ENCODE peak calls at places on chromosomes 6 and 20, in six cellular contexts. X is HCT116, Q is GM12878, M is breast epithelium, P is transverse colon, U is K562. G is an unnamed sample.

GRCh38 chr6:128339635-128340436 is 180.6 kb downstream of the PTPRK start:
- DNase-seq in X (no peak), M (no peak), P (no peak), U (no peak), Q (no peak), G (no peak)

GRCh38 chr6:21514288-21514687 is 79.3 kb upstream of the SOX4 start:
- DNase-seq in U (no peak), M (no peak), P (no peak), Q (no peak), X (no peak), G (no peak)

GRCh38 chr6:105282801-105283585 is 103.2 kb upstream of the POPDC3 start:
- DNase-seq in M (no peak), X (no peak), Q (no peak), U (no peak), P (no peak), G (no peak)

GRCh38 chr20:32585011-32585518 is at the start of gene NOL4L:
- DNase-seq in Q (no peak), P (no peak), M (no peak), X (no peak), U (peak; percentile 75), G (peak; percentile 85)

GRCh38 chr6:137341721-137342195 is 122.6 kb upstream of the IFNGR1 start:
- DNase-seq in X (no peak), U (no peak), Q (no peak), M (no peak), P (peak; percentile 17), G (no peak)

GRCh38 chr20:34998331-34998950 is 42.8 kb downstream of the MYH7B start:
- DNase-seq in M (no peak), U (no peak), P (no peak), Q (no peak), X (no peak), G (no peak)

GRCh38 chr6:42453649-42454427 is 2.1 kb upstream of the TRERF1 start:
- DNase-seq in U (peak; percentile 21), X (no peak), M (peak; percentile 61), Q (no peak), P (peak; percentile 66), G (no peak)

GRCh38 chr6:125792680-125793079 is 1.9 kb downstream of the NCOA7 start:
- DNase-seq in M (no peak), U (no peak), Q (no peak), X (no peak), P (no peak), G (no peak)

GRCh38 chr6:22141271-22141745 is 155.5 kb downstream of the PRL start:
- DNase-seq in P (no peak), M (no peak), X (no peak), Q (no peak), U (no peak), G (no peak)

GRCh38 chr20:47141350-47141921 is 215.1 kb downstream of the ZMYND8 start:
- DNase-seq in X (no peak), U (no peak), P (no peak), M (no peak), Q (no peak), G (no peak)

GRCh38 chr20:47143658-47144057 is 212.8 kb downstream of the ZMYND8 start:
- DNase-seq in Q (no peak), P (no peak), M (no peak), U (no peak), X (no peak), G (no peak)

GRCh38 chr20:47142782-47143170 is 213.7 kb downstream of the ZMYND8 start:
- DNase-seq in Q (no peak), P (no peak), M (no peak), X (no peak), U (no peak), G (no peak)

GRCh38 chr20:47139934-47140333 is 216.6 kb downstream of the ZMYND8 start:
- DNase-seq in M (no peak), Q (no peak), P (no peak), X (no peak), U (no peak), G (no peak)

DNA sequence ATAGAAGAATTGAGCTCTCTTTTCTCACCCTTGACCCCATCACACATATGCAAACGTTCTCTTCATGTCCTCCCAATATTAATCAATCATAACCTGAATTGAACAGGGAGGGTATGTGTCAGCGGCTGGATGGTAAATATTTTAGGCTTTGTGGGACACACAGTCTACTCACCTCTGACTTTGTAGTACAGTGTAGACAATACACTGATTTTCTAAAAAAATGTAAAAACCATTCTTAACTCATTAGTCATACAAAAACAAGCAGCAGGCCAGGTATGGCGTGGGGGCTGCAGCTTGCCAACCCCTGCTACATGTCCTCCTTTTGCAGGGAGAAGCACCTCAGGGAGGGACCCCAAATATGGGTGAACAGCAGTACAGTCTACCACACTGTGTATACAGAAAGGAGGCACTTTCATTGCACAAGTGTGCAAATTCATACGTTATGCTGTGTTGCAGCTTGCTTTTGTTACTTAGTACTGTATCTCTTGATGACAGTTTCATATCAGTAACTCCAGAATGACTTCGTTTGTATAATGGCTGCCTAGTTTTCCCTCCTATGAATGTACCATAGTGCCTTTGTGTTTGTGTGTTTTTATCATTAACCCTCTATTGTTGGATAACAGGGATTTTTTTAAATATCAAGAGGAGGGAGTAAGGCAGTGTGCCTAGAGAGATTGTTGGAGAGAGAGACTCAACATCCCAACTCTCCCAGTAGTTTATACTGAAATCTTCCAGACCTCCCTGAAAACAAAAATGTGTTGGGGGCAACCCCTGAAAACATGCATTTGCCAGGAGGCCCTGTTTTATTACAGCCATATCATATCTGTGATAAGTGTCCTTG is 214.3 kb downstream of the ZMYND8 start:
- DNase-seq in U (no peak), X (no peak), Q (no peak), P (no peak), M (no peak), G (no peak)
- TF ChIP-seq CTCF in U (no peak), X (no peak), Q (no peak), P (no peak), M (no peak), G (no peak)

GRCh38 chr6:35831257-35832007 is 26.3 kb downstream of the LHFPL5 start:
- DNase-seq in M (no peak), Q (no peak), X (no peak), U (no peak), P (no peak), G (no peak)
- TF ChIP-seq POLR2AphosphoS5 in M (no peak), Q (no peak), X (no peak), U (no peak), P (no peak), G (no peak)

GRCh38 chr20:64041040-64041780 is 5.2 kb downstream of the C20orf204 start:
- DNase-seq in X (no peak), P (no peak), U (no peak), Q (no peak), M (no peak), G (peak; percentile 74)
- TF ChIP-seq POLR2A in X (no peak), P (no peak), U (no peak), Q (peak; percentile 55), M (no peak), G (no peak)

DNA sequence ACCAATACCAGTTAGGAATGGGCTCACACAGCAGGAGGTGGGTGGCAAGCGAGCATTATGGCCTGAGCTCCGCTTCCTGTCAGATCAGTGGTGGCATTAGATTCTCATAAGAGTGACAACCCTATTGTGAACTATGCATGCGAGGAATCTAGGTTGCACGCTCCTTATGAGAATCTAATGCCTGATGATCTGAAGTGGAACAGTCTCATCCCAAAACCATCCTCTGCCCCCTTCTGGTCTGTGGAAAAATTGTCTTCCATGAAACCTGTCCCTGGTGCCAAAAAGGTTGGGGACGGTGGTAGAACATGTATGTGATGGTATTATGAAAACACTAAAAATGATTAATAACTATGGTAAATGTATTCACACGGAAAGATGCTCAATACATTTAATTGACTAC is 99.7 kb upstream of the HIVEP1 start:
- DNase-seq in U (peak; percentile 58), M (no peak), Q (no peak), X (no peak), P (no peak), G (no peak)
- TF ChIP-seq CTCF in U (peak; percentile 30), M (no peak), Q (no peak), X (peak; percentile 13), P (no peak), G (no peak)

DNA sequence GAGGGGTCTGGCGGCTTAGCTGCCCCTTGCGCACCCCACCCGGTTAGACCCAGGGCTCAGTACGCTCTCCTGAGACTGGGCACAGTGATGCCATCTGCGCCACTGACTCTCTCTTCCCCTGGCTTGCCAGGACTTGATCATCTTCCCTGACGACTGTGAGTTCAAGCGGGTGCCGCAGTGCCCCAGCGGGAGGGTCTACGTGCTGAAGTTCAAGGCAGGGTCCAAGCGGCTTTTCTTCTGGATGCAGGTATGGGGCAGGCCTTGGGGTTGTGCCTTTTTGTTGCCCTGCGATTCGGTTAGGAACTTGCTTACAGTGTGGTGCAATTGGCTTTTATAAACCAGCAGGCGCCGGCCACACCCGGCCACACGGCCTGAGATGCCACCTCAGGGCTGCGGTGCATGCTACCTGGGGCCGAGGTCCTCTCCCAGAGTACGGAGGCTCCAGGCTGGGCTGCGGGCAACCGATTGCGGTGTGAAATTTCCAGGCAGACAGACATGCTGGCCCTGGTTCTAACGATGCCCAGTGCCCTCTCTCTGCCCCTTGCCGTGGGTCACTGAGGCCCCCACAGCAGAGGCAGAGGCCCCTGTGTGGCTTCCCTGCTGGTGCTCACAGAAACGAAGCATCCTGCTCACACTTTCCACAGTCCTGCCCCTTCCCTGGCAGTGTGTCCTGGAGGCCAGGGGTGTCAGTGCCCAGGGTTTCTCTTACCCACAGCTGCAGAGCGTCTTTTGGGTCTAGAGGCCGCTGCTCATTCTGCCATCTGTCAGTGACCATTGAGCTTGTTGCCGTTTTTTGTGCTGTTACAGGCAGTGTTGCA is 1.7 kb downstream of the ADRM1 start:
- DNase-seq in X (no peak), Q (no peak), P (no peak), U (no peak), M (no peak), G (no peak)
- TF ChIP-seq POLR2AphosphoS5 in X (peak; percentile 8), Q (no peak), P (no peak), U (no peak), M (no peak), G (peak; percentile 37)

GRCh38 chr6:17721671-17722070 is 14.9 kb upstream of the NUP153 start:
- DNase-seq in U (no peak), X (no peak), P (no peak), Q (no peak), M (no peak), G (no peak)
- TF ChIP-seq POLR2A in U (no peak), X (no peak), P (no peak), Q (no peak), M (no peak), G (no peak)

GRCh38 chr6:4614637-4615036 is 161.6 kb upstream of the CDYL start:
- DNase-seq in X (no peak), U (no peak), Q (no peak), M (no peak), P (no peak), G (no peak)
- TF ChIP-seq CTCF in X (no peak), U (no peak), Q (no peak), M (no peak), P (no peak), G (no peak)

G was measured in spleen.